ENCODE peak calls at places on chromosome 9, in four cellular contexts. F is WTC11, B is K562, E is GM12878. D is an unnamed sample.

GRCh38 chr9:91334053-91334452 is 27.7 kb downstream of the AUH start:
- DNase-seq in B (peak), E (no peak), F (no peak), D (no peak)

GRCh38 chr9:127644943-127645342 is 32.9 kb downstream of the STXBP1 start:
- DNase-seq in E (no peak), F (no peak), B (no peak), D (no peak)

GRCh38 chr9:9352877-9353481 is 1259.8 kb downstream of the PTPRD start:
- DNase-seq in B (peak), E (no peak), F (no peak), D (no peak)

GRCh38 chr9:121277518-121278275 is 9.7 kb downstream of the GSN start:
- DNase-seq in E (no peak), B (no peak), F (no peak), D (no peak)

GRCh38 chr9:79944991-79945390 is 373.2 kb downstream of the TLE4 start:
- DNase-seq in E (no peak), F (no peak), B (no peak), D (no peak)

GRCh38 chr9:125430611-125431305 is 169.1 kb downstream of the GAPVD1 start:
- DNase-seq in B (no peak), E (no peak), F (peak), D (no peak)

GRCh38 chr9:37152365-37152764 is 32.0 kb downstream of the ZCCHC7 start:
- DNase-seq in F (no peak), E (no peak), B (no peak), D (no peak)

GRCh38 chr9:70952131-70952727 is 169.2 kb downstream of the TRPM3 start:
- DNase-seq in E (no peak), F (no peak), B (no peak), D (no peak)

GRCh38 chr9:130118841-130119520 is 53.2 kb upstream of the NCS1 start:
- DNase-seq in F (no peak), B (no peak), E (no peak), D (no peak)

GRCh38 chr9:128819716-128820664 is 1.7 kb downstream of the ENDOG start:
- DNase-seq in F (no peak), E (no peak), B (peak), D (no peak)

GRCh38 chr9:15468113-15468512 is 42.7 kb downstream of the PSIP1 start:
- DNase-seq in F (no peak), E (no peak), B (no peak), D (no peak)

GRCh38 chr9:130696996-130697395 is 3.4 kb downstream of the EXOSC2 start:
- DNase-seq in B (no peak), F (no peak), E (no peak), D (no peak)

GRCh38 chr9:16726023-16726422 is 144.4 kb downstream of the BNC2 start:
- DNase-seq in F (no peak), B (no peak), E (no peak), D (no peak)

GRCh38 chr9:81045658-81046057 is 643.7 kb downstream of the TLE1 start:
- DNase-seq in E (no peak), B (no peak), F (no peak), D (no peak)

GRCh38 chr9:5586391-5586802 is 42.5 kb upstream of the RIC1 start:
- DNase-seq in F (no peak), B (no peak), E (peak), D (no peak)

GRCh38 chr9:37963936-37964739 is 60.2 kb upstream of the SLC25A51 start:
- DNase-seq in B (no peak), E (no peak), F (no peak), D (peak)

GRCh38 chr9:69885931-69886330 is 65.3 kb downstream of the CFAP95 start:
- DNase-seq in F (no peak), E (no peak), B (no peak), D (no peak)
- TF ChIP-seq NR2C2 in F (no peak), E (no peak), B (no peak), D (no peak)

GRCh38 chr9:98808411-98808815 is 943 bp downstream of the GALNT12 start:
- DNase-seq in E (no peak), F (no peak), B (peak), D (no peak)
- TF ChIP-seq NR2C2 in E (no peak), F (no peak), B (no peak), D (no peak)

GRCh38 chr9:136623849-136624183 is 38.9 kb upstream of the EGFL7 start:
- DNase-seq in F (no peak), B (no peak), E (no peak), D (no peak)
- TF ChIP-seq NR2C2 in F (no peak), B (no peak), E (no peak), D (no peak)

DNA sequence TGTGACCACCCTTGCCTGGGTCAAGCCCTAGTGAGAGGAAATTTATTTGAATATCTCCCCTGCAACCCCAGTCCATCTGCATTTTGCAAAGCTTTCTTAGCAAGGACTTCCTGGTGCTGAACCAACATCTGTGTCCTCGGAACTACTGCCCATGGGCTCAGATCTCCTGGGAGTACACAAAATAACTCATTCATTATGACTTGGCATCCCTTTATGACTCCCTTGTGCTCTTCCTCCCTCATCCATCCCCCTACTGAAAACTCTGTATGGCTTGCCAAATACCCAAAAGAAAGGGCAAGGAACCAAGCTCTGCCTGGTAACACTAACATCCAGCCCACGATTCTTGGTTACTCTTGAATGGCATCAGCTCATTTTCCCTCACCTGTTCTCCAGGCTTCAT is 368.5 kb downstream of the NTRK2 start:
- DNase-seq in B (no peak), F (no peak), E (no peak), D (no peak)
- TF ChIP-seq NR2C2 in B (no peak), F (no peak), E (no peak), D (no peak)

GRCh38 chr9:136093331-136093986 is 1.6 kb downstream of the NACC2 start:
- DNase-seq in B (peak), F (no peak), E (no peak), D (no peak)
- TF ChIP-seq NR2C2 in B (no peak), F (no peak), E (no peak), D (no peak)

GRCh38 chr9:113638916-113639315 is 175.4 kb downstream of the RGS3 start:
- DNase-seq in E (no peak), F (no peak), B (no peak), D (no peak)
- TF ChIP-seq NR2C2 in E (no peak), F (no peak), B (no peak), D (no peak)

D was measured in HepG2.